ENCODE peak calls at places on chromosomes 12 and 14, in seven cellular contexts. One of them, this sample, is unnamed.

GRCh38 chr12:1064317-1064716 is 73.3 kb downstream of the ERC1 start:
- DNase-seq in A549: no peak
- DNase-seq in endothelial cell: no peak
- DNase-seq in AG09309: no peak
- DNase-seq in neural crest cell: no peak
- DNase-seq in CD4-positive, alpha-beta T cell: no peak
- DNase-seq in epithelial cell of esophagus: no peak
- DNase-seq in this sample: no peak

GRCh38 chr12:46549527-46550265 is 177.1 kb upstream of the SLC38A2 start:
- DNase-seq in A549: no peak
- DNase-seq in endothelial cell: no peak
- DNase-seq in AG09309: peak
- DNase-seq in neural crest cell: no peak
- DNase-seq in CD4-positive, alpha-beta T cell: no peak
- DNase-seq in epithelial cell of esophagus: peak
- DNase-seq in this sample: no peak

GRCh38 chr12:104536841-104537240 is 80.1 kb downstream of the CHST11 start:
- DNase-seq in A549: no peak
- DNase-seq in endothelial cell: no peak
- DNase-seq in AG09309: no peak
- DNase-seq in neural crest cell: no peak
- DNase-seq in CD4-positive, alpha-beta T cell: no peak
- DNase-seq in epithelial cell of esophagus: peak
- DNase-seq in this sample: no peak

GRCh38 chr14:45201908-45202307 is 51.1 kb downstream of the MIS18BP1 start:
- DNase-seq in A549: no peak
- DNase-seq in endothelial cell: peak
- DNase-seq in AG09309: no peak
- DNase-seq in neural crest cell: no peak
- DNase-seq in CD4-positive, alpha-beta T cell: no peak
- DNase-seq in epithelial cell of esophagus: peak
- DNase-seq in this sample: no peak

GRCh38 chr14:74083784-74084276 is 423 bp downstream of the ALDH6A1 start:
- DNase-seq in A549: no peak
- DNase-seq in endothelial cell: no peak
- DNase-seq in AG09309: no peak
- DNase-seq in neural crest cell: no peak
- DNase-seq in CD4-positive, alpha-beta T cell: no peak
- DNase-seq in epithelial cell of esophagus: no peak
- DNase-seq in this sample: no peak

GRCh38 chr12:103848132-103848531 is 7.1 kb upstream of the NT5DC3 start:
- DNase-seq in A549: no peak
- DNase-seq in endothelial cell: no peak
- DNase-seq in AG09309: no peak
- DNase-seq in neural crest cell: no peak
- DNase-seq in CD4-positive, alpha-beta T cell: no peak
- DNase-seq in epithelial cell of esophagus: no peak
- DNase-seq in this sample: no peak

GRCh38 chr14:102525213-102526143 is 15.9 kb upstream of the ANKRD9 start:
- DNase-seq in A549: no peak
- DNase-seq in endothelial cell: no peak
- DNase-seq in AG09309: no peak
- DNase-seq in neural crest cell: no peak
- DNase-seq in CD4-positive, alpha-beta T cell: no peak
- DNase-seq in epithelial cell of esophagus: peak
- DNase-seq in this sample: no peak

GRCh38 chr12:1065629-1066028 is 74.6 kb downstream of the ERC1 start:
- DNase-seq in A549: no peak
- DNase-seq in endothelial cell: no peak
- DNase-seq in AG09309: no peak
- DNase-seq in neural crest cell: no peak
- DNase-seq in CD4-positive, alpha-beta T cell: no peak
- DNase-seq in epithelial cell of esophagus: no peak
- DNase-seq in this sample: no peak

GRCh38 chr14:71001742-71002141 is 94.5 kb downstream of the PCNX1 start:
- DNase-seq in A549: no peak
- DNase-seq in endothelial cell: no peak
- DNase-seq in AG09309: no peak
- DNase-seq in neural crest cell: no peak
- DNase-seq in CD4-positive, alpha-beta T cell: no peak
- DNase-seq in epithelial cell of esophagus: no peak
- DNase-seq in this sample: no peak

GRCh38 chr14:68504861-68505260 is 288.0 kb downstream of the ZFP36L1 start:
- DNase-seq in A549: no peak
- DNase-seq in endothelial cell: no peak
- DNase-seq in AG09309: no peak
- DNase-seq in neural crest cell: no peak
- DNase-seq in CD4-positive, alpha-beta T cell: no peak
- DNase-seq in epithelial cell of esophagus: no peak
- DNase-seq in this sample: no peak

GRCh38 chr14:72500234-72500838 is 393.6 kb downstream of the DPF3 start:
- DNase-seq in A549: no peak
- DNase-seq in endothelial cell: no peak
- DNase-seq in AG09309: no peak
- DNase-seq in neural crest cell: no peak
- DNase-seq in CD4-positive, alpha-beta T cell: no peak
- DNase-seq in epithelial cell of esophagus: no peak
- DNase-seq in this sample: no peak

GRCh38 chr12:6461401-6462233 is 8.9 kb downstream of the VAMP1 start:
- DNase-seq in A549: no peak
- DNase-seq in endothelial cell: no peak
- DNase-seq in AG09309: no peak
- DNase-seq in neural crest cell: no peak
- DNase-seq in CD4-positive, alpha-beta T cell: peak
- DNase-seq in epithelial cell of esophagus: peak
- DNase-seq in this sample: no peak

GRCh38 chr12:67155863-67156262 is 113.3 kb upstream of the CAND1 start:
- DNase-seq in A549: no peak
- DNase-seq in endothelial cell: no peak
- DNase-seq in AG09309: no peak
- DNase-seq in neural crest cell: no peak
- DNase-seq in CD4-positive, alpha-beta T cell: no peak
- DNase-seq in epithelial cell of esophagus: peak
- DNase-seq in this sample: no peak

GRCh38 chr12:67161322-67161918 is 107.7 kb upstream of the CAND1 start:
- DNase-seq in A549: peak
- DNase-seq in endothelial cell: peak
- DNase-seq in AG09309: peak
- DNase-seq in neural crest cell: peak
- DNase-seq in CD4-positive, alpha-beta T cell: peak
- DNase-seq in epithelial cell of esophagus: peak
- DNase-seq in this sample: no peak
- TF ChIP-seq CTCF in A549: peak
- TF ChIP-seq CTCF in endothelial cell: peak
- TF ChIP-seq CTCF in AG09309: peak
- TF ChIP-seq CTCF in neural crest cell: peak
- TF ChIP-seq CTCF in CD4-positive, alpha-beta T cell: peak
- TF ChIP-seq CTCF in epithelial cell of esophagus: peak
- TF ChIP-seq CTCF in this sample: no peak

GRCh38 chr12:68234140-68234539 is 8.5 kb upstream of the IL26 start:
- DNase-seq in A549: no peak
- DNase-seq in endothelial cell: no peak
- DNase-seq in AG09309: no peak
- DNase-seq in neural crest cell: no peak
- DNase-seq in CD4-positive, alpha-beta T cell: no peak
- DNase-seq in epithelial cell of esophagus: no peak
- DNase-seq in this sample: no peak

GRCh38 chr12:68237068-68237467 is 11.5 kb upstream of the IL26 start:
- DNase-seq in A549: no peak
- DNase-seq in endothelial cell: no peak
- DNase-seq in AG09309: no peak
- DNase-seq in neural crest cell: no peak
- DNase-seq in CD4-positive, alpha-beta T cell: no peak
- DNase-seq in epithelial cell of esophagus: no peak
- DNase-seq in this sample: no peak

GRCh38 chr12:68237523-68238070 is 12.0 kb upstream of the IL26 start:
- DNase-seq in A549: no peak
- DNase-seq in endothelial cell: no peak
- DNase-seq in AG09309: no peak
- DNase-seq in neural crest cell: no peak
- DNase-seq in CD4-positive, alpha-beta T cell: no peak
- DNase-seq in epithelial cell of esophagus: no peak
- DNase-seq in this sample: no peak

GRCh38 chr12:68235576-68235975 is 10.0 kb upstream of the IL26 start:
- DNase-seq in A549: no peak
- DNase-seq in endothelial cell: no peak
- DNase-seq in AG09309: no peak
- DNase-seq in neural crest cell: no peak
- DNase-seq in CD4-positive, alpha-beta T cell: no peak
- DNase-seq in epithelial cell of esophagus: no peak
- DNase-seq in this sample: no peak

GRCh38 chr12:68236421-68237059 is 10.9 kb upstream of the IL26 start:
- DNase-seq in A549: peak
- DNase-seq in endothelial cell: no peak
- DNase-seq in AG09309: no peak
- DNase-seq in neural crest cell: no peak
- DNase-seq in CD4-positive, alpha-beta T cell: peak
- DNase-seq in epithelial cell of esophagus: no peak
- DNase-seq in this sample: no peak
- TF ChIP-seq CTCF in A549: no peak
- TF ChIP-seq CTCF in endothelial cell: no peak
- TF ChIP-seq CTCF in AG09309: no peak
- TF ChIP-seq CTCF in neural crest cell: no peak
- TF ChIP-seq CTCF in CD4-positive, alpha-beta T cell: no peak
- TF ChIP-seq CTCF in epithelial cell of esophagus: no peak
- TF ChIP-seq CTCF in this sample: no peak

DNA sequence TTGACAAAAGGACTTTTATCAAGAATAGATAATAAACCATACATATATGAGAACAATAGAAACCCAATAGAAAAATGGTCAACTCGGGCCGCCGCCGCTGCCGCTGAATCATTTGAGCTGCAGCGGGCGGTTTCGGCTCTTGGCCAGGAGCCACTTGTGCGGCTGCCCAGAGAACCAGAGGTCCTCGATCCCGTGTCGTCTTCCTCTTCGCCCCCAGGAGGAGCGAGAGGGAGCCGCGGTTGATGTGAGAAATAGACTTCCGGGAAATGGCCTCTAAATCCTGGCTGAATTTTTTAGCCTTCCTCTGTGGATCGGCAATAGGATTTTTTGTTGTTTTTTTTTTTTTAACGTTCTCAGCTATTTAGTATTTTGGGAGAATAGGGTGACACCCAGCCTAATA is 44.8 kb downstream of the CPSF6 start:
- DNase-seq in A549: peak
- DNase-seq in endothelial cell: peak
- DNase-seq in AG09309: no peak
- DNase-seq in neural crest cell: peak
- DNase-seq in CD4-positive, alpha-beta T cell: no peak
- DNase-seq in epithelial cell of esophagus: peak
- DNase-seq in this sample: peak
- TF ChIP-seq CTCF in A549: no peak
- TF ChIP-seq CTCF in endothelial cell: no peak
- TF ChIP-seq CTCF in AG09309: peak
- TF ChIP-seq CTCF in neural crest cell: peak
- TF ChIP-seq CTCF in CD4-positive, alpha-beta T cell: no peak
- TF ChIP-seq CTCF in epithelial cell of esophagus: peak
- TF ChIP-seq CTCF in this sample: no peak

DNA sequence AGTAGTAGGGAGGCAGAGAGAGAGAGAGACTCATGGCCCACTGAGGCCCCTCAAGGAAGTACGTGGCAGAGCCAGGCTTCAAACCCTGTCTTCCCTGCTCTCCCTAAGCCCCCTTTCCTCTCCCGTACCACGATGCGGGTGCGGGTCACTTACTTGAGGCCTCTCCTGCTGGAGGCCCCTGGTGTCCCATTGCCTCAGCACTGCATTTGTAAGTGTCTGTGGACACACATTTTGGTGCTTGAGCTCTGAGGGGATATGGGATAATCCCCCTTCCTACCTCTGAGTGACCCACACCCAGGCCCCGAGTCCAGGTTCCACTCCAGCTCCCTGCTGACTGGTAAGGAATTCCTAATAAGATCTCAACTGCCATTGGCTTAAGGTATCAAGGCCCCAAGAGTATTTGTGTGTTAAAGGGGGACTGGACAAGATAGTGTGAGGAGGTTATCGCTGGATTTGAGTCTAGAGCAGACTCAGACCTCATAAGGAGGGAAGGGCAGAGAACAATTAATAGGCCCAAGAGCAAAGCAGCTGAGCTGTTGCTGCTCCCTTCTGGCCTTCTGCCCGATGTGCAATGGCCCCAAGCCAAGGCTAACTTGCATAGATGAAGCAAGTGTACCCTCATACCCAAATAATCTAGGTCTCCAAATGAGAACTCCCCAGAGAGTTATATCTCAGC is 71.9 kb downstream of the CRACR2A start:
- DNase-seq in A549: no peak
- DNase-seq in endothelial cell: no peak
- DNase-seq in AG09309: no peak
- DNase-seq in neural crest cell: no peak
- DNase-seq in CD4-positive, alpha-beta T cell: no peak
- DNase-seq in epithelial cell of esophagus: peak
- DNase-seq in this sample: no peak
- TF ChIP-seq CTCF in A549: no peak
- TF ChIP-seq CTCF in endothelial cell: no peak
- TF ChIP-seq CTCF in AG09309: peak
- TF ChIP-seq CTCF in neural crest cell: peak
- TF ChIP-seq CTCF in CD4-positive, alpha-beta T cell: no peak
- TF ChIP-seq CTCF in epithelial cell of esophagus: peak
- TF ChIP-seq CTCF in this sample: no peak

DNA sequence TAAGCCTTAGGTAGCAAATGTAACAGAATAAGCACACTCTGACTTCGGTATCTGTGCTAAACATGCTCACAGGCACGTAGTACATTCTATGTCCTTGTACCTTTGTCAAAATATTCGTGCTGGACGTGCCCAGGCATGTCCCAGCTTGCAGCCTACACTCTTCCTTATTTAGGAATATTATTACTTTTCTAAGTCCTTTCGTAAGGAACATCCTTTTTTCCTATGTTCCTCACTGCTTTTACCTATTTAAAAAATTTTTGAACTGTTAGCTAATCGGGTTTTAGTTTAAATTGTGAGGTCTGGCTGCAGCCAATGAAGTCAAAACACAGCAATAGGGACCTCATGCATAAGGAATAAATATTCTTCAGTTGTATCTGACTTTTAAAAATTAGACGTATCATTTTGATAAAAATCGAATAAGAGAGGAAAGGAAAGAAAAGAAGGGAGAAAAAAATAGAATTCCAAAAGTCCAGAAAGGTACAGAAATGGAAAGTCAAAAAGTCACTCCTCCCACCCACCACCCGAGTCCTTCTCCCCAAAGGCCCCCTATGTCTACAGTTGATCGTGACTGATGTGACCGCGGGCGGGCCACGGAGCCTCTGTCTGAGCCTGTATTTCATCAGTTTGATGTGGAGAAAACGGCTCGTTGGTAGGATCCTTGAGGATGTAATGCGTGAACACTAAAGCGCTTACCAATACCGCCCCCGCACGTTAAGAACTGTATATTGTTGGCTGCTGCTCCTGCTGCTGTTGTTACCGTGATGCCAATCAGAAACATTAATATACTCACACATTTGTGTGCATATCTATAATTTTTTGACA is 24.4 kb upstream of the UBC start:
- DNase-seq in A549: no peak
- DNase-seq in endothelial cell: peak
- DNase-seq in AG09309: peak
- DNase-seq in neural crest cell: no peak
- DNase-seq in CD4-positive, alpha-beta T cell: peak
- DNase-seq in epithelial cell of esophagus: peak
- DNase-seq in this sample: no peak
- TF ChIP-seq CTCF in A549: peak
- TF ChIP-seq CTCF in endothelial cell: no peak
- TF ChIP-seq CTCF in AG09309: peak
- TF ChIP-seq CTCF in neural crest cell: peak
- TF ChIP-seq CTCF in CD4-positive, alpha-beta T cell: peak
- TF ChIP-seq CTCF in epithelial cell of esophagus: peak
- TF ChIP-seq CTCF in this sample: no peak